ENCODE peak calls at places on chromosome 9, in eight cellular contexts. V is GM18507; L is left cardiac atrium; D is anterior cingulate cortex; O is psoas muscle; F is activated gamma-delta T cell treated with Interleukin-2 at 50 U/mL for 16 hours; S is activated CD8-positive, alpha-beta T cell treated with anti-CD3 and anti-CD28 coated beads for 36 hours; T is mammary epithelial cell. K is an unnamed sample.

GRCh38 chr9:90365646-90366045 is 277.0 kb downstream of the DIRAS2 start:
- DNase-seq in V (no peak), L (no peak), D (no peak), O (no peak), F (no peak), S (no peak), T (no peak), K (no peak)

GRCh38 chr9:127574089-127574921 is 37.8 kb upstream of the STXBP1 start:
- DNase-seq in V (no peak), L (peak), D (no peak), O (no peak), F (no peak), S (peak), T (peak), K (no peak)

GRCh38 chr9:33447404-33448158 is at the start of gene AQP3:
- DNase-seq in V (peak), L (peak), D (peak), O (peak), F (peak), S (peak), T (peak), K (no peak)

GRCh38 chr9:132161743-132162187 is at the start of gene NTNG2:
- DNase-seq in V (no peak), L (no peak), D (no peak), O (no peak), F (no peak), S (no peak), T (no peak), K (no peak)

GRCh38 chr9:123090198-123090896 is 56.9 kb downstream of the GPR21 start:
- DNase-seq in V (no peak), L (no peak), D (no peak), O (no peak), F (no peak), S (no peak), T (no peak), K (no peak)

GRCh38 chr9:93471135-93471534 is 17.8 kb upstream of the FAM120AOS start:
- DNase-seq in V (no peak), L (no peak), D (no peak), O (no peak), F (no peak), S (no peak), T (no peak), K (no peak)

GRCh38 chr9:109537288-109537687 is 39.2 kb upstream of the PTPN3 start:
- DNase-seq in V (no peak), L (no peak), D (no peak), O (no peak), F (no peak), S (no peak), T (peak), K (no peak)

GRCh38 chr9:136852664-136853595 is 784 bp downstream of the MAMDC4 start:
- DNase-seq in V (no peak), L (peak), D (no peak), O (peak), F (no peak), S (no peak), T (no peak), K (no peak)

GRCh38 chr9:98199388-98200033 is 7.1 kb upstream of the CORO2A start:
- DNase-seq in V (no peak), L (no peak), D (no peak), O (no peak), F (no peak), S (no peak), T (no peak), K (no peak)

GRCh38 chr9:114506082-114506390 is 763 bp upstream of the WHRN start:
- DNase-seq in V (no peak), L (no peak), D (no peak), O (no peak), F (no peak), S (no peak), T (no peak), K (no peak)

GRCh38 chr9:91067306-91067860 is 265.8 kb downstream of the SYK start:
- DNase-seq in V (no peak), L (no peak), D (no peak), O (no peak), F (no peak), S (no peak), T (no peak), K (no peak)

GRCh38 chr9:130028493-130029222 is 14.3 kb downstream of the FNBP1 start:
- DNase-seq in V (no peak), L (no peak), D (no peak), O (no peak), F (no peak), S (no peak), T (no peak), K (no peak)

GRCh38 chr9:81535542-81536241 is 153.7 kb downstream of the TLE1 start:
- DNase-seq in V (no peak), L (no peak), D (no peak), O (no peak), F (no peak), S (no peak), T (no peak), K (no peak)

GRCh38 chr9:18906656-18907395 is 126.2 kb downstream of the SAXO1 start:
- DNase-seq in V (no peak), L (no peak), D (no peak), O (no peak), F (no peak), S (peak), T (no peak), K (peak)

GRCh38 chr9:69985971-69986370 is 57.7 kb upstream of the MAMDC2 start:
- DNase-seq in V (no peak), L (no peak), D (no peak), O (no peak), F (no peak), S (no peak), T (no peak), K (no peak)

GRCh38 chr9:133711428-133712220 is 26.5 kb downstream of the SARDH start:
- DNase-seq in V (no peak), L (no peak), D (no peak), O (no peak), F (no peak), S (no peak), T (no peak), K (no peak)

GRCh38 chr9:98333703-98334582 is 78.5 kb upstream of the TBC1D2 start:
- DNase-seq in V (no peak), L (no peak), D (no peak), O (no peak), F (no peak), S (no peak), T (peak), K (peak)

GRCh38 chr9:137255448-137256114 is 454 bp downstream of the NELFB start:
- DNase-seq in V (no peak), L (no peak), D (peak), O (no peak), F (peak), S (peak), T (peak), K (no peak)

GRCh38 chr9:136994885-136995224 is 1.5 kb downstream of the CLIC3 start:
- DNase-seq in V (no peak), L (no peak), D (no peak), O (no peak), F (no peak), S (no peak), T (no peak), K (no peak)

GRCh38 chr9:91004992-91005391 is 203.4 kb downstream of the SYK start:
- DNase-seq in V (no peak), L (no peak), D (no peak), O (no peak), F (no peak), S (no peak), T (no peak), K (no peak)

GRCh38 chr9:15935661-15936315 is 382.9 kb downstream of the CCDC171 start:
- DNase-seq in V (no peak), L (no peak), D (no peak), O (no peak), F (no peak), S (no peak), T (no peak), K (no peak)

GRCh38 chr9:128011071-128011817 is 30.5 kb upstream of the EEIG1 start:
- DNase-seq in V (no peak), L (no peak), D (no peak), O (no peak), F (no peak), S (no peak), T (no peak), K (no peak)

GRCh38 chr9:72443855-72444254 is 77.6 kb upstream of the TMC1 start:
- DNase-seq in V (peak), L (no peak), D (no peak), O (no peak), F (peak), S (peak), T (peak), K (no peak)

GRCh38 chr9:126549246-126550006 is 64.3 kb upstream of the LMX1B start:
- DNase-seq in V (no peak), L (no peak), D (no peak), O (no peak), F (no peak), S (no peak), T (no peak), K (no peak)

GRCh38 chr9:95784318-95784717 is 91.2 kb upstream of the ERCC6L2 start:
- DNase-seq in V (no peak), L (no peak), D (no peak), O (no peak), F (no peak), S (no peak), T (no peak), K (no peak)

GRCh38 chr9:18473551-18474279 is at the start of gene ADAMTSL1:
- DNase-seq in V (no peak), L (peak), D (peak), O (peak), F (no peak), S (no peak), T (no peak), K (no peak)

GRCh38 chr9:129676970-129677369 is 11.5 kb downstream of the PRRX2 start:
- DNase-seq in V (no peak), L (no peak), D (no peak), O (no peak), F (no peak), S (no peak), T (no peak), K (no peak)

GRCh38 chr9:120846251-120846869 is 3.6 kb upstream of the PSMD5 start:
- DNase-seq in V (no peak), L (no peak), D (no peak), O (no peak), F (no peak), S (peak), T (no peak), K (no peak)

GRCh38 chr9:137602661-137603060 is 2.8 kb upstream of the ARRDC1 start:
- DNase-seq in V (no peak), L (no peak), D (no peak), O (no peak), F (no peak), S (no peak), T (no peak), K (no peak)

GRCh38 chr9:68426755-68427154 is 70.3 kb downstream of the PGM5 start:
- DNase-seq in V (no peak), L (no peak), D (no peak), O (no peak), F (no peak), S (no peak), T (no peak), K (no peak)

GRCh38 chr9:99931155-99931840 is 24.8 kb downstream of the STX17 start:
- DNase-seq in V (no peak), L (no peak), D (no peak), O (no peak), F (no peak), S (no peak), T (no peak), K (no peak)

GRCh38 chr9:76764138-76764537 is at the start of gene PCA3:
- DNase-seq in V (no peak), L (no peak), D (no peak), O (no peak), F (no peak), S (no peak), T (no peak), K (no peak)

GRCh38 chr9:131984564-131984963 is 95.1 kb downstream of the MED27 start:
- DNase-seq in V (no peak), L (no peak), D (no peak), O (no peak), F (no peak), S (no peak), T (no peak), K (no peak)

GRCh38 chr9:133148351-133149129 is 15.2 kb downstream of the GBGT1 start:
- DNase-seq in V (no peak), L (peak), D (peak), O (peak), F (peak), S (peak), T (peak), K (no peak)

GRCh38 chr9:37911271-37911681 is 7.3 kb upstream of the SLC25A51 start:
- DNase-seq in V (no peak), L (no peak), D (no peak), O (no peak), F (no peak), S (no peak), T (no peak), K (peak)

GRCh38 chr9:31030741-31031202 is 1353.7 kb upstream of the ACO1 start:
- DNase-seq in V (no peak), L (no peak), D (no peak), O (no peak), F (no peak), S (no peak), T (peak), K (no peak)

GRCh38 chr9:125829743-125830142 is 82.6 kb downstream of the PBX3 start:
- DNase-seq in V (peak), L (peak), D (no peak), O (no peak), F (peak), S (peak), T (no peak), K (no peak)

GRCh38 chr9:20144255-20144654 is 355.4 kb upstream of the SLC24A2 start:
- DNase-seq in V (no peak), L (no peak), D (no peak), O (no peak), F (no peak), S (peak), T (no peak), K (no peak)

GRCh38 chr9:93657331-93658111 is 81.1 kb downstream of the PHF2 start:
- DNase-seq in V (no peak), L (peak), D (no peak), O (peak), F (no peak), S (no peak), T (no peak), K (no peak)

GRCh38 chr9:129575818-129576217 is 45.1 kb downstream of the C9orf50 start:
- DNase-seq in V (no peak), L (no peak), D (no peak), O (no peak), F (no peak), S (no peak), T (no peak), K (no peak)